ENCODE peak calls at places on chromosomes 11 and 22, in seven cellular contexts. O is thoracic aorta, X is BE2C, N is brain microvascular endothelial cell, D is spleen, P is glutamatergic neuron, T is WTC11. F is an unnamed sample.

GRCh38 chr11:1557904-1558831 is 13.9 kb downstream of the DUSP8 start:
- DNase-seq in N (peak), X (no peak), T (no peak), D (peak), P (peak), O (no peak), F (no peak)

GRCh38 chr11:35432464-35432863 is 13.1 kb upstream of the SLC1A2 start:
- DNase-seq in P (no peak), D (no peak), O (no peak), N (no peak), T (no peak), X (no peak), F (no peak)

GRCh38 chr11:35177370-35177769 is 38.4 kb downstream of the CD44 start:
- DNase-seq in D (no peak), T (no peak), N (peak), X (no peak), O (no peak), P (no peak), F (no peak)

GRCh38 chr11:1486054-1486825 is at the start of gene MOB2:
- DNase-seq in D (peak), X (no peak), P (peak), N (no peak), O (no peak), T (peak), F (peak)

GRCh38 chr11:35158371-35159081 is 19.6 kb downstream of the CD44 start:
- DNase-seq in O (no peak), X (no peak), T (no peak), P (no peak), D (no peak), N (no peak), F (no peak)

GRCh38 chr11:10328314-10329090 is 23.6 kb downstream of the ADM start:
- DNase-seq in X (no peak), T (no peak), D (no peak), N (peak), P (no peak), O (no peak), F (no peak)

GRCh38 chr11:68950268-68950667 is 30.5 kb downstream of the MRGPRD start:
- DNase-seq in X (no peak), O (no peak), P (no peak), D (no peak), T (peak), N (no peak), F (no peak)

GRCh38 chr11:124194696-124195418 is 11.7 kb downstream of the OR10D3 start:
- DNase-seq in D (no peak), X (peak), N (peak), P (peak), T (peak), O (peak), F (no peak)

GRCh38 chr11:7688238-7688826 is 15.0 kb upstream of the CYB5R2 start:
- DNase-seq in P (no peak), D (no peak), O (no peak), T (peak), N (no peak), X (no peak), F (no peak)

GRCh38 chr22:43566561-43567332 is 154.9 kb downstream of the MPPED1 start:
- DNase-seq in N (no peak), D (no peak), O (no peak), X (no peak), T (no peak), P (no peak), F (no peak)

GRCh38 chr11:70577258-70577603 is 178.9 kb downstream of the CTTN start:
- DNase-seq in N (no peak), O (no peak), D (peak), X (no peak), P (no peak), T (no peak), F (peak)

GRCh38 chr11:30916764-30917163 is 330.6 kb upstream of the MPPED2 start:
- DNase-seq in O (no peak), D (no peak), N (no peak), P (no peak), T (no peak), X (no peak), F (no peak)

GRCh38 chr11:125464671-125465070 is 31.4 kb downstream of the FEZ1 start:
- DNase-seq in O (no peak), N (no peak), T (no peak), P (no peak), X (no peak), D (no peak), F (no peak)

GRCh38 chr22:36386351-36386899 is 1.3 kb downstream of the MYH9 start:
- DNase-seq in X (peak), P (no peak), D (peak), N (no peak), O (no peak), T (no peak), F (peak)

GRCh38 chr11:100925935-100926334 is 203.7 kb downstream of the PGR start:
- DNase-seq in N (peak), O (no peak), D (no peak), T (no peak), P (no peak), X (no peak), F (no peak)

GRCh38 chr11:1581976-1582375 is 3.1 kb downstream of the KRTAP5-1 start:
- DNase-seq in X (no peak), D (no peak), O (no peak), P (no peak), T (no peak), N (no peak), F (no peak)

GRCh38 chr11:65013692-65014145 is 241 bp upstream of the ARL2 start:
- DNase-seq in P (peak), X (peak), D (peak), T (peak), N (peak), O (peak), F (peak)
- TF ChIP-seq CTCF in P (peak), X (peak), D (no peak), T (peak), N (no peak), O (no peak), F (peak)

GRCh38 chr11:17827006-17827405 is 92.4 kb downstream of the KCNC1 start:
- DNase-seq in O (no peak), D (no peak), X (no peak), N (no peak), T (no peak), P (no peak), F (no peak)
- TF ChIP-seq CTCF in O (no peak), D (no peak), X (peak), N (peak), T (no peak), P (no peak), F (no peak)

GRCh38 chr11:110243804-110244203 is 52.6 kb downstream of the RDX start:
- DNase-seq in T (no peak), X (no peak), P (no peak), O (no peak), N (no peak), D (no peak), F (no peak)

GRCh38 chr11:110250168-110250567 is 46.2 kb downstream of the RDX start:
- DNase-seq in D (no peak), X (no peak), T (no peak), O (no peak), P (no peak), N (no peak), F (no peak)

GRCh38 chr11:110253525-110253924 is 42.9 kb downstream of the RDX start:
- DNase-seq in T (no peak), O (no peak), N (no peak), D (no peak), X (no peak), P (no peak), F (no peak)

GRCh38 chr11:110251837-110252236 is 44.6 kb downstream of the RDX start:
- DNase-seq in P (no peak), N (peak), X (no peak), O (no peak), T (no peak), D (no peak), F (no peak)

DNA sequence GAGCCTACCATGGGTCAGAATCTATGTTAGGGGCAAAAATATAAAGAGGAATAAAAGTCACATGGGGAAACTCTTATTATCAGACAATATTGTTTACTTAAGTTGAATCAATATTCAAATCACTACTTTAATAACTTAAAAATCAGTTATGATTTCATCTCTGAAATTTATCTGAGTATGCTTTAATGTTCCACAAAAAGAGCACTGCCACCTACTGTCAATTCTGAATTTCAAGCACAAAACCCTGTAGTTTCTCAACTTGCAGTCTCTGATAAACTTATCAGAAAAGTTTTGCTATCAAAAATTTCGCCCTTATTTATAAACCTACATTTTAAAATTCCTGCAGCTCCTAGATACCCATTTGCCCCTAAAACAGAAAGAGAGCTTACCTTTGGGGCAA is 47.3 kb downstream of the RDX start:
- DNase-seq in P (no peak), O (no peak), N (no peak), D (no peak), T (no peak), X (no peak), F (no peak)
- TF ChIP-seq CTCF in P (no peak), O (peak), N (peak), D (no peak), T (no peak), X (peak), F (no peak)

DNA sequence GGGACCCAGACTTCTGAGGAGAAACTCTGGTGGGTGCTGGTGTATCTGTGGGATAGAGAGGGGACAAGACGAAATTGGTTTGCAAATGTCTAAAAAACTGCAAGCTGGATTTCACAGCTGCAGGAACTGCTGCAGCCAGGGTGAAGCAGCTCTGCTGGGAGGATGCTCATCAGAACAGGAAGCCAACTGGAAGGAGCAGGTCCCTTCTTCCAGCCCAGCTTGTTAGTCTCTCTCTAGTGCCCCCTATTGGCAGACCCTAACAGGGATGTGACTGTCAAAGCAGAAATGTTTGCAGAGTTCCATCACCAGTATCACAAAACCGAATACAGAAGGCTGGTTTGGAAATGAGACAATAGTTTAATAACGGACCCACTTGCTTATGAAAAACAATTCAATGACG is 74.8 kb upstream of the SLC22A12 start:
- DNase-seq in P (no peak), D (no peak), T (no peak), X (no peak), N (no peak), O (no peak), F (no peak)
- TF ChIP-seq CTCF in P (no peak), D (no peak), T (peak), X (peak), N (peak), O (no peak), F (peak)

GRCh38 chr11:60906132-60906972 is at the start of gene PRPF19:
- DNase-seq in O (peak), N (peak), T (peak), D (peak), X (peak), P (peak), F (peak)
- TF ChIP-seq CTCF in O (no peak), N (no peak), T (no peak), D (no peak), X (no peak), P (no peak), F (no peak)

GRCh38 chr11:99814738-99815137 is 794.0 kb downstream of the CNTN5 start:
- DNase-seq in O (no peak), D (no peak), X (no peak), T (no peak), P (no peak), N (no peak), F (no peak)
- TF ChIP-seq CTCF in O (no peak), D (no peak), X (peak), T (no peak), P (no peak), N (peak), F (no peak)

DNA sequence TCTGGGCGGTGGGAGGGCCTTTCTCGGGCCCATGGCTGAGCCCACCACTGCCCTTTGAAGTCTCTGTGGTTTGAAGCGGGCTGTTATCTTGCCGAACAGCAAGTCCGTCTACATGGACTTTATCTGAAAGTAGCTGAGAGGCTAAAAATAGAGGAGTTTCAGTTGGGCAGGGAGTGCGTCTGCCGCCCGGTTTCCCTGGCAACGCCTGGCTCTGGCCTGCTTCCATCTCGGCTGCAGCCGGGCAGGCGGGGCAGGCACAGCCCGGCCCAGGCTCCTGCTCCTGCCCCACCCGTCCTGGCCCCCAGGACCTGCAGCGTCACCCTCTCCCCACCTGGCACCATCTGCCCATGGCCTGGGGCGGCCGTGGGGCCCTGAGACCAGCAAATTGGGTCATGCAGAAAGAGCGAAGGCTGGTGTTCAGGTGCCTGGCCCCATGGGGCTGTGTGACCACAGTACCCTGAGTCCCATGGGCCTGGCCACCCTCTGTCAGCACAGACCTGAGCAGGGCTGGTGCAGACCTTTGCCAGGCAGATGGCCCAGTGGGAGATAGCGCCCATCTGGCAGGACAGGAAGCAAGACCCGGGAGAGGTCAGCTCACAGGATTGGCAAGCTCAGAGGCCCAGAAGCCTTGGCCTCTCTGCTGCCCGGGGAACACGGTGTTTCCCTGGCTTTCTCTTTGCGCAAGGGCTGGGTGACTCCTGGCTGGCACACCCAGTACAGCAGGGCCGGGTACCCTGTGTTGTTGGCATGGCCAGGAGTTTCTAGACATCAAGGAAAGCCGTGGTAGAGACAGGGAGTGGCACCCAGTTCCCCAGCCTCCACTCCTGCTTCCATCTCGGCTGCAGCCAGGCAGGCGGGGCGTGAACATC is 79.1 kb upstream of the KCNQ1OT1 start:
- DNase-seq in P (peak), O (peak), T (peak), N (peak), D (peak), X (peak), F (peak)
- TF ChIP-seq CTCF in P (no peak), O (peak), T (no peak), N (no peak), D (no peak), X (no peak), F (no peak)

DNA sequence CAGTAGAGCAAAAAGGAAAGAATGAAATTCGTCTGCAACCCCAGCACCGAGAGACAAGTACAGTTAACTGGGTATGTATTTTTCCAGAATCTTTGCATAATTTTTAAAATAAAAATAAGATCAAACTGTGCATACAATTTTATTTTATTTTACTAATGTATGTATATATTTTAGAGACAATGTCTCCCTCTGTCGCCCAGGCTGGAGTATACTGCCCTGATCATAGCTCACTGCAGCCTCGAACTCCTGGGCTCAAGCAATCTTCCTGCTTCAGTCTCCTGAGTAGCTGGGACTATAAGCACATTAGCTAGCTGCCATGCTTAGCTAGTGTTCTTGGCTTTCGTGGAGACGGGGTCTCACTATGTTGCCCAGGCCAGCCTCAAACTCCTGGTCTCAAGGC is 18.8 kb upstream of the DRD2 start:
- DNase-seq in N (no peak), T (no peak), X (no peak), P (no peak), D (no peak), O (no peak), F (no peak)
- TF ChIP-seq CTCF in N (peak), T (no peak), X (no peak), P (no peak), D (no peak), O (no peak), F (no peak)

DNA sequence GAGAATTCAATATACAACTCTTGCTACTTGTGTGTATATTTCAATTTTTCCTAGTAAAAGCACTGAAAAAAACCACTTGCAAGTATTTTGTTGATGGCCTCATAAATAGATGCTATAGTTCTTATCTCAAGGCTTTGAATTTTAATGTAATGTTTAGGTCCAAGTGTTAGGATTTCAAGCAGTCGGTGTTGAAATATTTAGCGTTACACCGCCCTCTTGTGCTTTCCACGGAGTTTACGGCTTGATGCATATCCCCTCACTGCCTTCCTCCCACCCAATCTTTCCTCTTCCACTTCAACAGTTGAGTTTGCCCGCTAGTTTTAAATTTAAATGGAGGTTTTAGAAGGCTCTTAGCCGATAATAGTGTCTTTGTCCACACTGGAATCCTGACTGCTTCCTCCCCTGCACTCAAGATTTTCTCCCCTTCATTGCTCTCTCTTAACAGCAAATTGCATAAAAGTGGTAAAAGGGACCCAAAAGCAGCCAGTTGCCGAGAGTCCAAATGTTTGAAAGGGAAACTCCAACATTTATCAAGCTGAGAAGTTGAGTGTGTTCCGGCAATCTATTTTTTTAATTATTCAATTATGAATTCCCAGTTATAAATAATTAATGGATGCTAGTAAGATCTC is 25.9 kb upstream of the HTATIP2 start:
- DNase-seq in N (peak), T (peak), D (no peak), O (no peak), X (peak), P (peak), F (no peak)
- TF ChIP-seq CTCF in N (peak), T (no peak), D (no peak), O (no peak), X (peak), P (peak), F (peak)